ENCODE peak calls at places on chromosomes 12 and 14, in ten cellular contexts. E is PC-9, V is K562, C is neural progenitor cell, D is endothelial cell of umbilical vein, M is fibroblast of lung, P is GM23338, W is GM23248, Q is PC-3, L is HCT116. Y is an unnamed sample.

GRCh38 chr12:93521225-93521854 is 51.1 kb upstream of the SOCS2 start:
- DNase-seq in D (no peak), W (no peak), C (peak), P (peak), L (no peak), E (no peak), Q (no peak), V (peak), M (peak), Y (peak)

GRCh38 chr12:95701722-95702418 is 88.7 kb downstream of the NTN4 start:
- DNase-seq in C (no peak), L (no peak), M (no peak), P (no peak), Q (peak), E (peak), W (no peak), D (no peak), V (no peak), Y (peak)

GRCh38 chr14:69090187-69090789 is 62.6 kb downstream of the DCAF5 start:
- DNase-seq in V (peak), M (peak), P (peak), C (peak), L (peak), D (peak), W (peak), E (peak), Q (peak), Y (no peak)

GRCh38 chr12:110906985-110907384 is 13.4 kb downstream of the MYL2 start:
- DNase-seq in D (no peak), W (no peak), Q (no peak), E (no peak), M (no peak), V (no peak), C (no peak), P (no peak), L (no peak), Y (peak)

GRCh38 chr14:80927385-80927989 is 14.1 kb downstream of the CEP128 start:
- DNase-seq in Q (no peak), W (no peak), M (no peak), C (no peak), D (no peak), L (no peak), E (no peak), V (no peak), P (peak), Y (no peak)

GRCh38 chr14:30849354-30849753 is 25.0 kb upstream of the COCH start:
- DNase-seq in E (no peak), W (no peak), Q (no peak), P (no peak), D (no peak), L (no peak), M (no peak), V (no peak), C (no peak), Y (no peak)

GRCh38 chr14:71235865-71236264 is 328.6 kb downstream of the PCNX1 start:
- DNase-seq in C (peak), W (peak), V (no peak), M (no peak), P (no peak), L (no peak), Q (no peak), E (no peak), D (peak), Y (peak)

GRCh38 chr14:105485720-105486332 is 860 bp upstream of the CRIP1 start:
- DNase-seq in L (no peak), E (peak), V (peak), Q (peak), P (peak), M (no peak), C (peak), D (peak), W (no peak), Y (no peak)

GRCh38 chr12:56719056-56719455 is 6.0 kb downstream of the NACA start:
- DNase-seq in V (no peak), D (no peak), W (no peak), M (no peak), P (no peak), Q (no peak), E (no peak), C (no peak), L (no peak), Y (no peak)

GRCh38 chr14:68140801-68141200 is 321.2 kb downstream of the RAD51B start:
- DNase-seq in L (no peak), C (no peak), M (no peak), E (no peak), D (no peak), Q (no peak), W (no peak), V (no peak), P (no peak), Y (no peak)

GRCh38 chr12:15963271-15963670 is 52.1 kb downstream of the DERA start:
- DNase-seq in Q (peak), M (peak), V (no peak), P (no peak), C (no peak), L (no peak), E (peak), W (peak), D (peak), Y (peak)

GRCh38 chr14:31360919-31361662 is 59.3 kb downstream of the HEATR5A start:
- DNase-seq in C (no peak), D (peak), Q (peak), P (no peak), V (no peak), L (no peak), M (peak), W (peak), E (peak), Y (peak)

GRCh38 chr14:85529803-85530574 is at the start of gene FLRT2:
- DNase-seq in P (peak), M (peak), C (peak), D (peak), Q (no peak), L (no peak), W (peak), E (no peak), V (no peak), Y (no peak)

GRCh38 chr12:5706247-5706646 is 238.8 kb downstream of the ANO2 start:
- DNase-seq in C (no peak), L (no peak), P (no peak), M (no peak), D (no peak), V (no peak), E (no peak), Q (no peak), W (no peak), Y (no peak)

GRCh38 chr12:795305-795704 is 42.9 kb downstream of the WNK1 start:
- DNase-seq in V (no peak), E (no peak), P (no peak), C (no peak), M (no peak), L (no peak), Q (no peak), D (peak), W (no peak), Y (no peak)

GRCh38 chr12:34397591-34398365 is 375.5 kb downstream of the ALG10 start:
- DNase-seq in E (no peak), D (no peak), L (no peak), P (no peak), C (no peak), W (no peak), M (no peak), V (peak), Q (no peak), Y (no peak)

GRCh38 chr14:75428230-75429104 is 645 bp downstream of the JDP2 start:
- DNase-seq in P (peak), Q (no peak), L (no peak), M (no peak), E (no peak), C (no peak), V (peak), W (peak), D (no peak), Y (no peak)

GRCh38 chr12:111107392-111108178 is 187.2 kb upstream of the MYL2 start:
- DNase-seq in M (no peak), C (no peak), E (no peak), D (no peak), P (no peak), Q (no peak), L (no peak), W (no peak), V (no peak), Y (no peak)

GRCh38 chr12:1795785-1796514 is 24.4 kb upstream of the LRTM2 start:
- DNase-seq in P (peak), V (peak), C (peak), Q (peak), L (peak), D (peak), W (peak), E (peak), M (peak), Y (peak)

GRCh38 chr12:83826112-83826511 is 1086.5 kb downstream of the SLC6A15 start:
- DNase-seq in V (peak), C (peak), E (no peak), Q (peak), W (peak), M (peak), P (peak), L (peak), D (peak), Y (no peak)

GRCh38 chr14:44767646-44768173 is 194.0 kb downstream of the KLHL28 start:
- DNase-seq in P (no peak), M (no peak), D (no peak), V (no peak), Q (peak), C (no peak), E (no peak), W (no peak), L (no peak), Y (no peak)

GRCh38 chr12:60052483-60052882 is 456.7 kb downstream of the SLC16A7 start:
- DNase-seq in C (no peak), W (no peak), V (no peak), L (no peak), M (peak), E (no peak), D (peak), Q (peak), P (no peak), Y (peak)

GRCh38 chr12:70615177-70615576 is 22.1 kb downstream of the PTPRB start:
- DNase-seq in V (no peak), M (no peak), L (no peak), C (no peak), E (no peak), Q (no peak), D (no peak), W (no peak), P (no peak), Y (no peak)

GRCh38 chr12:58727526-58727925 is 192.8 kb downstream of the LRIG3 start:
- DNase-seq in L (no peak), W (peak), V (no peak), Q (no peak), C (no peak), D (no peak), E (no peak), P (no peak), M (peak), Y (no peak)

GRCh38 chr12:123388948-123389559 is 5.1 kb downstream of the KMT5A start:
- DNase-seq in D (no peak), C (no peak), V (no peak), Q (no peak), P (peak), W (peak), L (no peak), E (no peak), M (no peak), Y (no peak)

GRCh38 chr14:73239463-73240241 is 2.3 kb downstream of the PAPLN start:
- DNase-seq in D (peak), L (no peak), W (peak), C (peak), V (no peak), P (peak), M (peak), Q (peak), E (no peak), Y (peak)

GRCh38 chr14:95609398-95609990 is 74.6 kb downstream of the GLRX5 start:
- DNase-seq in D (peak), V (peak), M (peak), C (peak), Q (peak), E (no peak), W (peak), P (peak), L (peak), Y (no peak)

GRCh38 chr12:99386907-99387306 is 260.6 kb upstream of the GARIN6 start:
- DNase-seq in D (no peak), C (peak), L (peak), P (peak), Q (peak), E (no peak), W (peak), M (peak), V (no peak), Y (peak)

GRCh38 chr12:122825773-122826724 is 9.2 kb upstream of the HIP1R start:
- DNase-seq in C (peak), E (no peak), L (no peak), Q (peak), D (peak), V (peak), P (peak), W (peak), M (peak), Y (no peak)

GRCh38 chr12:120041386-120042231 is 52.6 kb downstream of the BICDL1 start:
- DNase-seq in C (no peak), Q (no peak), L (no peak), P (peak), W (no peak), M (no peak), E (no peak), D (no peak), V (no peak), Y (no peak)

GRCh38 chr12:88388566-88389269 is 191.6 kb downstream of the KITLG start:
- DNase-seq in E (no peak), L (no peak), W (peak), C (no peak), P (no peak), V (no peak), Q (no peak), D (no peak), M (no peak), Y (peak)

GRCh38 chr12:12899530-12900380 is 8.4 kb downstream of the GPRC5A start:
- DNase-seq in P (no peak), E (peak), L (no peak), V (no peak), D (peak), M (peak), Q (peak), W (peak), C (no peak), Y (peak)
- H3K4me3 ChIP-seq in P (no peak), E (peak), L (no peak), V (no peak), D (no peak), M (no peak), Q (peak), W (peak), C (no peak), Y (peak)

GRCh38 chr14:23672200-23672599 is 36.0 kb downstream of the DHRS2 start:
- DNase-seq in L (no peak), P (no peak), V (no peak), W (no peak), M (no peak), C (no peak), E (no peak), D (no peak), Q (no peak), Y (no peak)
- TF ChIP-seq EZH2 in L (no peak), P (no peak), V (no peak), W (no peak), M (no peak), C (no peak), E (no peak), D (no peak), Q (no peak), Y (no peak)

GRCh38 chr12:8956073-8956472 is 6.6 kb upstream of the M6PR start:
- DNase-seq in C (no peak), P (no peak), D (no peak), V (no peak), W (no peak), E (no peak), L (no peak), M (no peak), Q (no peak), Y (no peak)

GRCh38 chr12:8957561-8957960 is 8.1 kb upstream of the M6PR start:
- DNase-seq in V (no peak), E (no peak), Q (no peak), P (no peak), W (no peak), M (no peak), C (no peak), D (no peak), L (no peak), Y (no peak)

GRCh38 chr12:8956772-8957171 is 7.3 kb upstream of the M6PR start:
- DNase-seq in M (no peak), V (no peak), P (no peak), W (no peak), C (no peak), L (no peak), D (no peak), Q (no peak), E (no peak), Y (no peak)

DNA sequence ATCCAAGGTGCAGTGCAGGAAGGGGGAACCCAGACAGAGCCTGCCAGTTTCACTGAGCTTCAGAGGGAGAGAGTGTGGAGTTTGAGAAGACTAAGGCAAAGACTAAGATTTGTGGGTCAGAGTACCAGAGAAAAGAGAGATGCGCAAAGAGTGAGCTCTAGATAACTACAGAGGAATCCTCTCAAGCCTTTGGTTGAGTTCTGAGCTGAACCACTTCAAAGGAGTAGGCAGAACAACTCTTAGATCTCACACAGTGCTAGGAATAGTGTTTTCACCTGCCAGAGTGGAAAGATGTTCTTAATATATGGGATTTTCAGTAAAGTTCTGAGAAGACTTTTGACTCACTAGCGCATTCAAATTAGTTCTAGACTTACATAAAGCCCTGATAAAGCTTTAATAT is 10.7 kb upstream of the M6PR start:
- DNase-seq in L (no peak), P (no peak), D (no peak), Q (no peak), M (no peak), E (no peak), V (no peak), W (no peak), C (no peak), Y (no peak)
- H3K4me3 ChIP-seq in L (no peak), P (no peak), D (no peak), Q (no peak), M (no peak), E (no peak), V (no peak), W (no peak), C (no peak), Y (no peak)

GRCh38 chr14:36516719-36517241 is 3.3 kb downstream of the NKX2-1 start:
- DNase-seq in V (no peak), M (no peak), P (no peak), D (no peak), E (no peak), L (no peak), Q (no peak), W (no peak), C (no peak), Y (no peak)
- TF ChIP-seq EZH2 in V (no peak), M (no peak), P (peak), D (no peak), E (no peak), L (no peak), Q (no peak), W (no peak), C (peak), Y (no peak)

GRCh38 chr12:31585895-31586294 is 5.0 kb downstream of the DENND5B start:
- DNase-seq in C (no peak), Q (no peak), D (no peak), W (no peak), E (no peak), L (no peak), V (no peak), M (no peak), P (no peak), Y (no peak)
- H3K4me3 ChIP-seq in C (no peak), Q (no peak), D (no peak), W (no peak), E (no peak), L (no peak), V (no peak), M (no peak), P (no peak), Y (no peak)

DNA sequence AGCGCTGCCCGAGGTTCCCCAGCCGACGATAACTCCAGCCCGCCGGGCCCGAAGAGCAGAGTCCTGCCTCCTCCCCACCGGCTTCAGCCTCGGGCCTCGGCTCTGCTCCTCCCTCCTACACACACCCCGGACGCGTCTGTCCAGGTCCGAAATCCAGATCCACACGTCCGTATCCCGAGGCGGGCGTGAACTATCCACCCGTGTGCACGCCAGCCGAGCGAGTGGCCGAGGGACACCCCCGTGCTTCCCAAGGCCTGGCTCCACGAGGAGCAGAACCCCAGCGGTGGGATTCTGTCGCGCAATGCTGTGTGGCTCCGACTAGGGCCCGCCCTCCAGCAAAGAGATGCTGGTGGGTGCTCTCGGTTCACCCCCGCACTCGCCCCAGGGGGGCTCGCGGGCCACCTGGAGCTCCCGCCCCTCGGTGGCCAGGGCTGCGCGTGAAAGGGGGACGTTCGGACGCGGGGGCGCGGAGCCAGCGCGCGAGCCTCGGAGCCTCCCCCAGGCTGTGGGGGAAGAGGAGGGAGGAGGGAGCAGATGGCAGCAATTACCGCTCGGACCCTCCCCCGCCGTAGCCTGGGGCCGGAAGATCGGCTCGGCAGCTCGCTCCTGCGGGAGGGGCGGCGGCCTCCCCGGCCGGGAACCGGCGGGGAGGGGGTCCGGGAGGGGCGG is 18.9 kb upstream of the ANKRD33 start:
- DNase-seq in D (no peak), W (peak), M (no peak), E (no peak), P (peak), L (no peak), C (peak), Q (no peak), V (no peak), Y (no peak)
- TF ChIP-seq EZH2 in D (no peak), W (peak), M (no peak), E (no peak), P (peak), L (no peak), C (peak), Q (no peak), V (no peak), Y (no peak)

DNA sequence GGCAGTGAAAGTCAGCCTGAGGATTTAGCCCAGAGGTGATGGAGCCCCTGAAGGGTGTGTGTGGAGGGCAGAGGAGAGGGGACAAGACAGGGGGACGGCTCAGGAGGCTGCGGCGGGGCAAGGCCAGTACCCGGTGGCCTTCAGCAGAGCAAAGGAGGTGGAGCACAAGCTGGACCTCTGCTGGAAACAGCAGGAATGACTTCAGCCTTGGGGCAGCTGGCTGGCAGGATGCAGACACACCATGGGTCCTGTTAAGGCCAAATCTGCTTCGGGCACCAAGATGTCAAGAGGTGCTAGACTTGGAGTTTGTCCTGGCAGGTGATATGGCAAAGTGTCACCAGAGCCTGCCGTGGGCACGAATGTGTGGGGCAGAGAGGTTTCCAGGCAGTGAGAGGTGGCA is 92.1 kb downstream of the LGMN start:
- DNase-seq in C (no peak), M (no peak), W (no peak), V (no peak), Q (peak), P (no peak), D (no peak), L (no peak), E (no peak), Y (no peak)
- H3K4me3 ChIP-seq in C (no peak), M (no peak), W (no peak), V (no peak), Q (no peak), P (no peak), D (no peak), L (no peak), E (no peak), Y (no peak)

DNA sequence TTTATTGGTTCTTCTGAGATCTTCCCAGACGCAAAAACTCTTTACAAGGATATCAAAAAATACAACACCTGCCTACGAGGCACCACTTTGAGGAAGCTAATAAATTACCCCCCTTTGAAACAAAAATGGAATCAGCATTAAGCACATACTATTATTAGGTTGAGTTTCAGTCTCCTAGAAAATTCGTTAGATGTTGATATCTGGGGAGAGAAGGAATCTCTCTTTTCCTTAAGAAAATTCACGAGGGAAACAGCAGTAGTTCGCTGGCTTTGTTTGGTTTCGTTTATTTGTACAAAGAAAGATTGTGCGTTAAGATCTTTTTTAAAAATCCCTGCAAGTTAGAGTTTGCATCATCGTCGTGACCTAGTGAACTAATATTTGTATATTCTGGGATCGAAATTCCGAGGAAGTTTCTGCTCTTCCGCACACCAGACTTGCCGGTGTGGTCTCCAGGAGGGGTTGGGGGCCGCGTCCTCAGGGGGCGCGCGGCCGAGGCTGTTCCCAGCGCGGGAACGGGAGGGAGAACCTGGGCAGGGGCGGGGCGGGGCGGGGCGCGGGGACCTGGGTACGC is 12.1 kb downstream of the NKX2-1 start:
- DNase-seq in V (no peak), C (no peak), D (no peak), W (no peak), M (no peak), P (peak), Q (no peak), L (no peak), E (no peak), Y (no peak)
- TF ChIP-seq EZH2 in V (no peak), C (peak), D (no peak), W (no peak), M (no peak), P (peak), Q (no peak), L (no peak), E (no peak), Y (no peak)

Y was measured in astrocyte.